ENCODE peak calls at places on chromosomes 13 and 19, in four cellular contexts. One of them, this sample, is unnamed. For H3K9me3, the result is how much of the 10 kb centered on the place peaks cover.

GRCh38 chr19:55635334-55635717 is 5.5 kb upstream of the ZNF580 start:
- DNase-seq in left ventricle myocardium inferior: no peak
- DNase-seq in AG04450: no peak
- DNase-seq in A549: no peak
- DNase-seq in this sample: no peak

GRCh38 chr13:94783489-94783888 is 71.1 kb upstream of the SOX21 start:
- DNase-seq in A549: no peak
- DNase-seq in AG04450: no peak
- DNase-seq in left ventricle myocardium inferior: no peak
- DNase-seq in this sample: no peak

GRCh38 chr13:48624858-48625257 is 28.9 kb upstream of the CYSLTR2 start:
- DNase-seq in A549: no peak
- DNase-seq in left ventricle myocardium inferior: no peak
- DNase-seq in AG04450: no peak
- DNase-seq in this sample: no peak

GRCh38 chr19:28553005-28553404 is 659.9 kb downstream of the UQCRFS1 start:
- DNase-seq in A549: no peak
- DNase-seq in left ventricle myocardium inferior: no peak
- DNase-seq in AG04450: no peak
- DNase-seq in this sample: no peak

GRCh38 chr19:44777715-44778347 is at the start of gene CBLC:
- DNase-seq in A549: no peak
- DNase-seq in left ventricle myocardium inferior: no peak
- DNase-seq in AG04450: no peak
- DNase-seq in this sample: peak

GRCh38 chr19:42426643-42427042 is 545 bp downstream of the LIPE start:
- DNase-seq in AG04450: no peak
- DNase-seq in left ventricle myocardium inferior: no peak
- DNase-seq in A549: no peak
- DNase-seq in this sample: no peak

GRCh38 chr19:47758433-47758784 is 13.1 kb downstream of the NOP53 start:
- DNase-seq in AG04450: no peak
- DNase-seq in A549: no peak
- DNase-seq in left ventricle myocardium inferior: no peak
- DNase-seq in this sample: no peak

GRCh38 chr19:4609878-4610511 is 29.3 kb upstream of the TNFAIP8L1 start:
- DNase-seq in AG04450: no peak
- DNase-seq in left ventricle myocardium inferior: peak
- DNase-seq in A549: no peak
- DNase-seq in this sample: peak

GRCh38 chr19:49469828-49470614 is 4.0 kb upstream of the FLT3LG start:
- DNase-seq in A549: no peak
- DNase-seq in left ventricle myocardium inferior: no peak
- DNase-seq in AG04450: no peak
- DNase-seq in this sample: no peak

GRCh38 chr13:44132710-44133109 is 240.9 kb upstream of the SERP2 start:
- DNase-seq in A549: no peak
- DNase-seq in AG04450: no peak
- DNase-seq in left ventricle myocardium inferior: peak
- DNase-seq in this sample: no peak

GRCh38 chr13:111610077-111610476 is 289.6 kb downstream of the TEX29 start:
- DNase-seq in A549: no peak
- DNase-seq in left ventricle myocardium inferior: no peak
- DNase-seq in AG04450: no peak
- DNase-seq in this sample: no peak

GRCh38 chr19:3712663-3713531 is 4.7 kb downstream of the TJP3 start:
- DNase-seq in left ventricle myocardium inferior: no peak
- DNase-seq in A549: no peak
- DNase-seq in AG04450: no peak
- DNase-seq in this sample: peak

GRCh38 chr19:19259741-19260140 is 13.4 kb downstream of the TM6SF2 start:
- DNase-seq in AG04450: no peak
- DNase-seq in left ventricle myocardium inferior: no peak
- DNase-seq in A549: peak
- DNase-seq in this sample: no peak

GRCh38 chr19:55284405-55285058 is 735 bp downstream of the BRSK1 start:
- DNase-seq in A549: no peak
- DNase-seq in left ventricle myocardium inferior: no peak
- DNase-seq in AG04450: no peak
- DNase-seq in this sample: no peak

GRCh38 chr13:79468819-79469218 is 12.1 kb upstream of the NDFIP2 start:
- DNase-seq in AG04450: no peak
- DNase-seq in A549: no peak
- DNase-seq in left ventricle myocardium inferior: no peak
- DNase-seq in this sample: no peak

GRCh38 chr13:50512602-50513527 is 330.6 kb downstream of the DLEU7 start:
- DNase-seq in A549: no peak
- DNase-seq in left ventricle myocardium inferior: peak
- DNase-seq in AG04450: no peak
- DNase-seq in this sample: peak

GRCh38 chr19:52370341-52370710 is 603 bp downstream of the ZNF880 start:
- DNase-seq in left ventricle myocardium inferior: no peak
- DNase-seq in AG04450: no peak
- DNase-seq in A549: no peak
- DNase-seq in this sample: no peak

GRCh38 chr19:52366414-52366824 is 3.3 kb upstream of the ZNF880 start:
- DNase-seq in A549: no peak
- DNase-seq in left ventricle myocardium inferior: no peak
- DNase-seq in AG04450: no peak
- DNase-seq in this sample: no peak

DNA sequence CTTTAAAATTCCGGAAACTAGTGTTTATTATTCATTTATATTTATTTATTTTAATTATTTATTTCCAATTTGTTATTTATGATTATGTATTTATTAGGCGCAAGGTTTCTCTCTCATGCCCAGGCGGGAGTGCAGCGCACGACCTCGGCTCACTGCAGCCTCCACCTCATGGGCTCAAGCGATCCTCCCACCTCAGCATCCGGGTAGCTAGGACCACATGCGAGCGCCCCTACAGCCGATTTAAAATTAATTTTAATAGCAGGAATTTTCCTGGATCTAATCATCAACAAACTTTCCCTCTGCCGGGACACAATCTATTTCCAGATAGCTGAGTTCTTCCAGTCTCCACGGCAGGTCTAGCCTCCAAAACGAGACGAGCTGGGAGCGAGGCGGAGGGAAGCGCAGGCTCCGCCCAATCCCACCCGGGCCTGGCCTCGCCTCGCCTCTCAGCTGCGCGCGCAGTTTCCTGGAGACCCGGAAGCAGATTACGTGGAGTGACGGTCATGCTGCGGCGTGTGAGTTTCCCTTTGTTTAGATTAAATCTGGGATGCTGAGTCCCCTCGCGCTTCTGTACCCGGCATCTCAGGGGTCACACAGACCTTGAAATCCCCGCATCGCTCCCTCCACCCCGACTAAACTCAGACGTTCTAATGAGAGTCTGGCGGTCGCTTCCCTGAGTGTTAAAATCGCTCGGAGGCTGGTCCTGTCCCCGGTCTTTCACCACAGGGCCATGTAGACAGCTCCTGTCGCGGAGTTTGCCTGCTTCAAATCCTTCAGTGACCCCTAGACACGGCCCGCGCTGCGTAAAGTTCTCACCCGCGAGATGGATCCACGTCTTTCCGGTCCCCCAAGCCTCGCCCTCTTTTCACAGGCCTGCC is at the start of gene ZNF880:
- DNase-seq in left ventricle myocardium inferior: peak
- DNase-seq in A549: peak
- DNase-seq in AG04450: peak
- DNase-seq in this sample: peak
- H3K9me3 ChIP-seq in left ventricle myocardium inferior: half or more
- H3K9me3 ChIP-seq in A549: half or more
- H3K9me3 ChIP-seq in AG04450: half or more
- H3K9me3 ChIP-seq in this sample: under half

DNA sequence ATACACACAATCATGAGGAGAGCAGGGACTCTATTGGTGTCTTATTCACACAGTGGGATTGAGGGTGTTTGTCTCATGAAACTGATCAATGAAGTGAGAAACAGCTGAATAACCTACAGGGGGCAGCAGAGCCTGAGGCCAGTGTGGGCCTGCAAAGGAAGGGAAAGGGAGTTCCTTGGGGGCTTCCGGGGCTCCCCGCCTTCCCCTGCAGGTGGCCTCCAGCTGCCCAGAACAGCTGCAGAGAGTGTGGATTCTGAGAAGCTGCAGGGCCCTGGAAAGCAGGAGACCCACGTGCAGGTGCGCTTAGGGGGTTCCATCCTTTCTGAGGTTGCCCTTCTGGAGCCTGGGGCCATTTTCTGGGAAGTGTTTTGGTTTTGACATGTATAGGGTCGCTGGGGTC is 20.1 kb downstream of the ZNF763 start:
- DNase-seq in A549: no peak
- DNase-seq in AG04450: no peak
- DNase-seq in left ventricle myocardium inferior: no peak
- DNase-seq in this sample: no peak
- TF ChIP-seq CTCF in A549: no peak
- TF ChIP-seq CTCF in AG04450: peak
- TF ChIP-seq CTCF in left ventricle myocardium inferior: peak
- TF ChIP-seq CTCF in this sample: no peak

GRCh38 chr13:87677334-87678234 is 6.4 kb downstream of the SLITRK5 start:
- DNase-seq in left ventricle myocardium inferior: no peak
- DNase-seq in AG04450: no peak
- DNase-seq in A549: no peak
- DNase-seq in this sample: peak

GRCh38 chr13:87677043-87677333 is 5.8 kb downstream of the SLITRK5 start:
- DNase-seq in A549: no peak
- DNase-seq in AG04450: no peak
- DNase-seq in left ventricle myocardium inferior: no peak
- DNase-seq in this sample: no peak

GRCh38 chr13:87678353-87678752 is 7.2 kb downstream of the SLITRK5 start:
- DNase-seq in left ventricle myocardium inferior: no peak
- DNase-seq in AG04450: no peak
- DNase-seq in A549: no peak
- DNase-seq in this sample: peak

GRCh38 chr13:87675851-87676250 is 4.7 kb downstream of the SLITRK5 start:
- DNase-seq in left ventricle myocardium inferior: no peak
- DNase-seq in AG04450: no peak
- DNase-seq in A549: no peak
- DNase-seq in this sample: no peak

DNA sequence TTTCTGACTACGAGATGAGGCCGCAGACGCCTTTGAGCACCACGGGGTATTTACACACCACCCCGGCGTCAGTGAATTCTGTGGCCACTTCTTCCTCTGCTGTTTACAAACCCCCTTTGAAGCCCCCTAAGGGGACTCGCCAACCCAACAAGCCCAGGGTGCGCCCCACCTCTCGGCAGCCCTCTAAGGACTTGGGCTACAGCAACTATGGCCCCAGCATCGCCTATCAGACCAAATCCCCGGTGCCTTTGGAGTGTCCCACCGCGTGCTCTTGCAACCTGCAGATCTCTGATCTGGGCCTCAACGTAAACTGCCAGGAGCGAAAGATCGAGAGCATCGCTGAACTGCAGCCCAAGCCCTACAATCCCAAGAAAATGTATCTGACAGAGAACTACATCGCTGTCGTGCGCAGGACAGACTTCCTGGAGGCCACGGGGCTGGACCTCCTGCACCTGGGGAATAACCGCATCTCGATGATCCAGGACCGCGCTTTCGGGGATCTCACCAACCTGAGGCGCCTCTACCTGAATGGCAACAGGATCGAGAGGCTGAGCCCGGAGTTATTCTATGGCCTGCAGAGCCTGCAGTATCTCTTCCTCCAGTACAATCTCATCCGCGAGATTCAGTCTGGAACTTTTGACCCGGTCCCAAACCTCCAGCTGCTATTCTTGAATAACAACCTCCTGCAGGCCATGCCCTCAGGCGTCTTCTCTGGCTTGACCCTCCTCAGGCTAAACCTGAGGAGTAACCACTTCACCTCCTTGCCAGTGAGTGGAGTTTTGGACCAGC is 5.3 kb downstream of the SLITRK5 start:
- DNase-seq in A549: no peak
- DNase-seq in left ventricle myocardium inferior: no peak
- DNase-seq in AG04450: no peak
- DNase-seq in this sample: no peak
- H3K9me3 ChIP-seq in A549: under half
- H3K9me3 ChIP-seq in left ventricle myocardium inferior: under half
- H3K9me3 ChIP-seq in AG04450: under half
- H3K9me3 ChIP-seq in this sample: under half

DNA sequence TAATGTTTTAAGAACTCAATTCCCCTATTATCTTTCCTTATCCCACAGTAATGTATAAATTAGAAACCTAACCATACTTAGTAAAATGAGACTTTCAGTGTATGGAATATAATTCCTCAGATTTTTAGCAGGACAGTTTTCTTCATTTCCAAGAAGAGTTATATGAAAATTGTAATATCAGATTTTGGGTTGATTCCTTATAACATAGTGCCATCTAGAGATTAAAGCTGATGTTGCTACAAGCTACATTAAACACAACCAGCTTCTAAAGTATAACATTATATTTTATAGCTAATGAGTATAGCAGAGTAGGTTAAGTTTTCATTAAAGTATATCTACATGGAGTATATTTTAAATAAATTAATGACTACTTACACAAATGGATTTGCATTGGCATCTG is 99.7 kb upstream of the MIR17HG start:
- DNase-seq in AG04450: no peak
- DNase-seq in left ventricle myocardium inferior: no peak
- DNase-seq in A549: no peak
- DNase-seq in this sample: no peak
- TF ChIP-seq CTCF in AG04450: no peak
- TF ChIP-seq CTCF in left ventricle myocardium inferior: peak
- TF ChIP-seq CTCF in A549: no peak
- TF ChIP-seq CTCF in this sample: peak

GRCh38 chr19:51919606-51920005 is 7.7 kb upstream of the ZNF613 start:
- DNase-seq in left ventricle myocardium inferior: no peak
- DNase-seq in AG04450: no peak
- DNase-seq in A549: no peak
- DNase-seq in this sample: no peak
- H3K9me3 ChIP-seq in left ventricle myocardium inferior: half or more
- H3K9me3 ChIP-seq in AG04450: under half
- H3K9me3 ChIP-seq in A549: half or more
- H3K9me3 ChIP-seq in this sample: under half

GRCh38 chr19:1505991-1506881 is 6.6 kb downstream of the ADAMTSL5 start:
- DNase-seq in A549: no peak
- DNase-seq in left ventricle myocardium inferior: no peak
- DNase-seq in AG04450: no peak
- DNase-seq in this sample: no peak

GRCh38 chr19:1505012-1505411 is 7.8 kb downstream of the ADAMTSL5 start:
- DNase-seq in left ventricle myocardium inferior: no peak
- DNase-seq in A549: no peak
- DNase-seq in AG04450: no peak
- DNase-seq in this sample: no peak

GRCh38 chr19:1502433-1503088 is 10.3 kb downstream of the ADAMTSL5 start:
- DNase-seq in AG04450: no peak
- DNase-seq in left ventricle myocardium inferior: no peak
- DNase-seq in A549: no peak
- DNase-seq in this sample: no peak

GRCh38 chr19:1503089-1503924 is 9.5 kb downstream of the ADAMTSL5 start:
- DNase-seq in A549: peak
- DNase-seq in left ventricle myocardium inferior: no peak
- DNase-seq in AG04450: no peak
- DNase-seq in this sample: peak

GRCh38 chr19:1503925-1504430 is 8.8 kb downstream of the ADAMTSL5 start:
- DNase-seq in AG04450: no peak
- DNase-seq in left ventricle myocardium inferior: no peak
- DNase-seq in A549: no peak
- DNase-seq in this sample: no peak
- TF ChIP-seq CTCF in AG04450: no peak
- TF ChIP-seq CTCF in left ventricle myocardium inferior: no peak
- TF ChIP-seq CTCF in A549: no peak
- TF ChIP-seq CTCF in this sample: no peak